ENCODE peak calls at places on chromosomes 2 and 18, in nine cellular contexts. D, E, O, C, P, S, X, H and L are unnamed samples. For H3K27me3, the result is how much of the 10 kb centered on the place peaks cover.

GRCh38 chr18:77039196-77040140 is 93.1 kb downstream of the MBP start:
- DNase-seq in D (no peak), S (no peak), P (no peak), X (no peak), H (no peak), C (no peak), E (no peak), O (no peak), L (no peak)

GRCh38 chr2:55148269-55148668 is 83.8 kb downstream of the CLHC1 start:
- DNase-seq in X (no peak), S (no peak), P (no peak), O (no peak), D (no peak), C (no peak), H (no peak), E (no peak), L (no peak)

GRCh38 chr18:36354989-36355388 is 57.5 kb downstream of the FHOD3 start:
- DNase-seq in H (no peak), D (peak), S (no peak), E (no peak), O (no peak), X (no peak), P (no peak), C (no peak), L (no peak)

GRCh38 chr2:210606001-210606400 is 49.6 kb downstream of the CPS1 start:
- DNase-seq in H (no peak), D (no peak), E (no peak), X (no peak), C (no peak), P (no peak), O (no peak), S (no peak), L (no peak)

GRCh38 chr2:168457177-168457905 is 1.3 kb downstream of the CERS6 start:
- DNase-seq in C (no peak), S (no peak), H (no peak), X (no peak), P (no peak), D (no peak), E (no peak), O (no peak), L (no peak)

GRCh38 chr2:216838146-216838545 is 21.7 kb downstream of the TNP1 start:
- DNase-seq in C (no peak), X (no peak), S (no peak), E (no peak), D (peak), O (no peak), H (no peak), P (no peak), L (no peak)

GRCh38 chr2:20614201-20615045 is 36.5 kb downstream of the HS1BP3 start:
- DNase-seq in O (peak), C (no peak), D (peak), P (no peak), X (peak), H (peak), E (no peak), S (peak), L (peak)

GRCh38 chr18:61753373-61753772 is 139.4 kb downstream of the RNF152 start:
- DNase-seq in H (no peak), E (no peak), D (no peak), P (no peak), X (no peak), O (no peak), S (peak), C (no peak), L (no peak)

GRCh38 chr2:158746488-158746887 is 48.6 kb upstream of the DAPL1 start:
- DNase-seq in S (no peak), E (no peak), H (no peak), C (no peak), P (no peak), O (no peak), X (no peak), D (no peak), L (no peak)

GRCh38 chr2:58634653-58635347 is 393.7 kb upstream of the FANCL start:
- DNase-seq in O (no peak), D (no peak), C (no peak), S (no peak), H (no peak), P (no peak), E (no peak), X (no peak), L (no peak)

GRCh38 chr2:7572460-7572859 is 655.2 kb downstream of the RNF144A start:
- DNase-seq in H (no peak), S (peak), C (no peak), D (no peak), X (no peak), P (no peak), E (no peak), O (no peak), L (no peak)

GRCh38 chr18:25144835-25145234 is 207.1 kb downstream of the ZNF521 start:
- DNase-seq in D (no peak), P (no peak), C (no peak), O (no peak), H (no peak), S (no peak), X (no peak), E (no peak), L (no peak)

GRCh38 chr2:67515538-67515937 is 118.4 kb downstream of the ETAA1 start:
- DNase-seq in D (no peak), P (no peak), H (no peak), E (no peak), O (no peak), C (peak), S (no peak), X (no peak), L (no peak)

GRCh38 chr2:57720728-57721627 is 325.6 kb upstream of the VRK2 start:
- DNase-seq in E (peak), H (no peak), X (no peak), O (peak), C (peak), D (peak), P (no peak), S (peak), L (no peak)

DNA sequence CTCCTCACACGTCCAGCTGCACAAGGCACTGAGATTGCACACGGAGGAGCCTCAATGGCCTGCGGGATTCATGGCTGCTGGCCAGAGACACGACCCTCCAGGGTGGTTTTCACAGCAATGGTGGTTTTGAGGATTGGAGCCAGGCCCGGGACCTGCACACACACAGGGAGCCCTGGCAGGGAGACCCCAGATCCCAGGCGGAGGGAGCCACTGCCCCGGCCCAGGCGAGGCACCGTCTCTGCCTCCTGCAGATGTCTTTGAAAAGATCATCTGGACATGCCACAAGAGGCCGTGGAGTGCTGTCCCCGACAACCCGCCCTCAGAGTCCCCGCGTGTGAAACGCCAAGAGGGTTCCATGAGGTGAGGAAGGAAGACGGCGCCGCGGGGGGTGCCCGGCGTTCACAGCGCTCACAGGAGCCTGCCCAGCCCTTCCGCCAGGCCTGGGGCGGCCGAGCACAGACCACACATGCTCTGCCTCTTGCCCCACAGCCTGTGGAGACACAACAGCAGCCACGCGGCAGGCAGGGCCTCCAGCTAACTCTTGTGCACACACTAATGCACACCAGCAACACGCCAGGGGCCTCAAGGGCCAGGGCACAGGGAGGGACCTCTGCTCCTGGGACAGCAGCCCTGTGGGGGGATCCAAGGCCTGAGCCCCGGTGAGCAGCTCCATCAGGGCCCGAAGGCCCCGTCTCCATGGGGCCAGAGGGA is 72.8 kb upstream of the CTDP1 start:
- DNase-seq in E (no peak), D (no peak), X (peak), S (no peak), H (peak), C (no peak), P (no peak), O (peak), L (peak)
- H3K27me3 ChIP-seq in E (under half), D (under half), X (under half), S (under half), H (under half), C (under half), P (under half), O (under half), L (under half)

DNA sequence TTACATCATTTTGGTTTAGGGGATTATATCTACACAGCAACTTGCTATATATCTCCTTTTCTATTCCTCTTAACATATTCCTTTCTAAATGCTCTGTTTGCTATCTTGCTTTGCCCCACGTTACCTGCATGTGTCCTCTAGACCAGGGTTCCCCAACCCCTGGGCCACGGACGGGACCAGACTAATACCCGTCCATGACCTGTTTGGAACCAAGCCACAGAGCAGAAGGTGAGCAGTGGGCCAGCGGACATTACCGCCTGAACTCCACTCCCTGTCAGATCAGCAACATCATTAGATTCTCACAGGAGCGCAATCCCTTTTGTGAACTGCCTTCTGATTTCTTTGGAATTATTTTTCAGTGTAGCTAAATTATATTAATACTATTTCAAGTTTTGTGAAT is 66.7 kb downstream of the KCMF1 start:
- DNase-seq in S (no peak), D (no peak), C (no peak), O (no peak), P (no peak), H (no peak), E (no peak), X (no peak), L (no peak)
- TF ChIP-seq CTCF in S (no peak), D (no peak), C (no peak), O (no peak), P (no peak), H (no peak), E (no peak), X (no peak), L (no peak)

GRCh38 chr18:70296289-70296688 is 7.4 kb downstream of the SOCS6 start:
- DNase-seq in H (no peak), S (peak), C (peak), E (peak), O (no peak), P (no peak), X (no peak), D (no peak), L (peak)
- H3K4me3 ChIP-seq in H (no peak), S (no peak), C (no peak), E (peak), O (no peak), P (no peak), X (no peak), D (no peak), L (no peak)

GRCh38 chr2:104874230-104874629 is 20.3 kb downstream of the POU3F3 start:
- DNase-seq in S (no peak), O (no peak), C (no peak), D (no peak), X (no peak), E (no peak), P (no peak), H (no peak), L (no peak)
- H3K27me3 ChIP-seq in S (half or more), O (half or more), C (half or more), D (under half), X (half or more), E (under half), P (under half), H (under half), L (under half)

DNA sequence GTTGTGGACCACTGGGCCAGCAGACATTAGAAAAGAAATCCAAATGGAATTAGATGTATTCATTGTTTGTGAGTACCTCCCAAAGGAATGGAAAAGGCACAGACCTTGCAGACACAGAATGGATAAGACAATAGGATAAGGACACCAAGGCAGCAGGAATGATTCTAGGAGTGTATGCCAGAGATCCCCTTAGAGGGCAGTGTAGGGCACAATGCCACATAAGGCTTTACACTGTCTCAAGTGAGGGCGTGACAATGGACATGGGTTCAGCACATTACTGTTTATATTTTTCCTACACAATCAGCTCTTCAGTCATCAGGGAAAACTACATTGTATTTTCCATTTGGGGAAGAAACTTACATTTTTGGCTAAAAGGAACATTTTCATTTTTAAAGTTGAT is 250.9 kb downstream of the PTH2R start:
- DNase-seq in H (no peak), X (no peak), S (peak), E (no peak), P (no peak), D (no peak), O (no peak), C (no peak), L (no peak)
- TF ChIP-seq CTCF in H (no peak), X (peak), S (peak), E (no peak), P (no peak), D (no peak), O (no peak), C (no peak), L (no peak)

GRCh38 chr2:177221970-177222369 is 9.4 kb downstream of the HNRNPA3 start:
- DNase-seq in X (no peak), E (no peak), P (no peak), D (no peak), C (no peak), H (no peak), O (no peak), S (no peak), L (no peak)
- H3K4me3 ChIP-seq in X (no peak), E (no peak), P (no peak), D (no peak), C (no peak), H (no peak), O (no peak), S (no peak), L (no peak)

GRCh38 chr2:176599796-176600485 is 330.7 kb downstream of the MTX2 start:
- DNase-seq in X (no peak), P (no peak), D (no peak), O (no peak), E (no peak), H (no peak), C (no peak), S (peak), L (no peak)
- H3K27me3 ChIP-seq in X (under half), P (under half), D (under half), O (under half), E (under half), H (under half), C (under half), S (under half), L (under half)

GRCh38 chr18:26624443-26624842 is 76.1 kb upstream of the KCTD1 start:
- DNase-seq in O (no peak), E (no peak), X (no peak), C (no peak), H (no peak), D (no peak), P (no peak), S (no peak), L (no peak)
- TF ChIP-seq CTCF in O (no peak), E (no peak), X (no peak), C (no peak), H (no peak), D (no peak), P (no peak), S (no peak), L (no peak)

DNA sequence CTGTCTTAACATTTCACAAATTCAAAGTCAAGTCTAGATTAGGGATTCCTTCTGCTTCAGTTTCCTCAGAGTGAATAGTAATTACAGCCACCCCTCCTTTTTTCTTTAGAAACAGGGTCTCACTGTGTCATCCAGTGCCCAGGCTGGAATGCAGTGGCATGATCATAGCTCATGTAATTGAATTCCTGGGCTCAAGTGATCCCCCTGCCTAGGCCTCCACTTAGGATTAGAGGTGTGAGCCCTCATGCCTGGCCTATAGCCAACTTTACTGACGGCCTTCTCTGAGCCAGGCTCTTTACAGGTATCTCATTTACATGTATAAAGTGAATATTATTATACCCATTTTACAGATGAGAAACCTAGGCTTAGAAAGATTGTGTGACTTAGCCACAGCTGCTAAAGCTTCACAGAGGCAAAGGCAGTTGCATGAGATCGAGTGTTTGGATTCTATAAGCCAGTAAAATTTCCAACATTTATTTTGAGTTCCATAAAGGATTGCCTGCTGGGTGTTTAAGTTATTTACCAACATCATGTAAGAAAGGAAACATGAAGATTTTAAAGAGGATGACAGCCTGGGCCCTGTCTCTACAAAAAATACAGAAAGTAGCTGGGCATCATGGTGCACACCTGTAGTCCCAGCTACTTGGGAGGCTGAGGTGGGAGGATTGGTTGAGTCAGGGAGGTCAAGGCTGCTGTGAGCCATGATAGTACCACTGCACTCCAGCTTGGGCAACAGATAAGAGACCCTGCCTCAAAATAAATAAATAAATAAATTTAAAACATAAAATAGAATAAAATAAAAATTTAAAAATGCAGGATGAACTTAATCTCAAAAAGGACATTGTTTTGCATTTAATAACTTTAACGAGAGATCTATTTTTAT is 1.8 kb downstream of the ENOSF1 start:
- DNase-seq in O (no peak), X (no peak), P (no peak), H (no peak), S (no peak), D (no peak), C (peak), E (no peak), L (no peak)
- H3K4me3 ChIP-seq in O (peak), X (peak), P (no peak), H (no peak), S (no peak), D (peak), C (peak), E (peak), L (peak)

GRCh38 chr2:15820283-15820591 is 120.1 kb upstream of the MYCN start:
- DNase-seq in O (no peak), E (no peak), S (no peak), H (no peak), D (no peak), X (no peak), P (no peak), C (no peak), L (no peak)
- H3K27me3 ChIP-seq in O (under half), E (under half), S (under half), H (under half), D (under half), X (under half), P (under half), C (under half), L (under half)